ENCODE peak calls at places on chromosomes 2 and 18, in five cellular contexts. Z, S, I, A and U are unnamed samples.

GRCh38 chr18:369224-370010 is 101.6 kb upstream of the THOC1 start:
- DNase-seq in Z (no peak), S (no peak), I (no peak), A (no peak), U (peak; percentile 57)

GRCh38 chr2:39492095-39492590 is 55.1 kb upstream of the MAP4K3 start:
- DNase-seq in Z (no peak), S (peak; percentile 94), I (no peak), A (peak; percentile 80), U (peak; percentile 69)

GRCh38 chr2:71672640-71673401 is 219.5 kb downstream of the DYSF start:
- DNase-seq in Z (no peak), S (no peak), I (no peak), A (no peak), U (peak; percentile 43)

GRCh38 chr2:67625671-67626070 is 228.5 kb downstream of the ETAA1 start:
- DNase-seq in Z (no peak), S (peak; percentile 86), I (no peak), A (no peak), U (no peak)

GRCh38 chr2:128262315-128263253 is 56.1 kb downstream of the HS6ST1 start:
- DNase-seq in Z (no peak), S (no peak), I (no peak), A (no peak), U (peak; percentile 37)

GRCh38 chr2:29014331-29014730 is 33.2 kb downstream of the TOGARAM2 start:
- DNase-seq in Z (no peak), S (no peak), I (no peak), A (peak; percentile 29), U (no peak)

GRCh38 chr2:5250482-5250881 is 441.7 kb upstream of the SOX11 start:
- DNase-seq in Z (no peak), S (no peak), I (no peak), A (no peak), U (no peak)

GRCh38 chr2:32678825-32679224 is 51.0 kb downstream of the TTC27 start:
- DNase-seq in Z (no peak), S (peak; percentile 68), I (no peak), A (no peak), U (no peak)

GRCh38 chr2:7774481-7774880 is 857.3 kb downstream of the RNF144A start:
- DNase-seq in Z (no peak), S (no peak), I (no peak), A (no peak), U (no peak)

GRCh38 chr18:50285071-50285470 is 2.4 kb downstream of the CXXC1 start:
- DNase-seq in Z (no peak), S (no peak), I (no peak), A (no peak), U (peak; percentile 46)

GRCh38 chr2:193943406-193943960 is 1713.5 kb upstream of the SLC39A10 start:
- DNase-seq in Z (no peak), S (no peak), I (no peak), A (no peak), U (no peak)

GRCh38 chr18:47260924-47261701 is 9.7 kb upstream of the SKOR2 start:
- DNase-seq in Z (no peak), S (no peak), I (no peak), A (no peak), U (no peak)

GRCh38 chr18:79484661-79485621 is 89.2 kb downstream of the NFATC1 start:
- DNase-seq in Z (no peak), S (peak; percentile 98), I (no peak), A (no peak), U (peak; percentile 38)

GRCh38 chr2:241702155-241702404 is 241 bp downstream of the ING5 start:
- DNase-seq in Z (no peak), S (peak; percentile 83), I (no peak), A (no peak), U (no peak)

GRCh38 chr2:223779877-223780276 is 57.5 kb downstream of the AP1S3 start:
- DNase-seq in Z (peak; percentile 21), S (peak; percentile 64), I (no peak), A (peak; percentile 59), U (no peak)

GRCh38 chr2:181970160-181970794 is 15.4 kb upstream of the PPP1R1C start:
- DNase-seq in Z (no peak), S (no peak), I (no peak), A (no peak), U (no peak)

GRCh38 chr18:55272510-55273243 is 313.4 kb upstream of the CCDC68 start:
- DNase-seq in Z (no peak), S (peak; percentile 28), I (no peak), A (no peak), U (no peak)

GRCh38 chr2:38565333-38565732 is 37.4 kb downstream of the HNRNPLL start:
- DNase-seq in Z (no peak), S (no peak), I (no peak), A (no peak), U (no peak)

GRCh38 chr18:56727399-56727798 is 76.2 kb downstream of the WDR7 start:
- DNase-seq in Z (no peak), S (no peak), I (no peak), A (no peak), U (no peak)

GRCh38 chr18:63206433-63207153 is 113.0 kb downstream of the BCL2 start:
- DNase-seq in Z (no peak), S (no peak), I (no peak), A (no peak), U (no peak)

GRCh38 chr2:40281021-40281940 is 170.6 kb downstream of the SLC8A1 start:
- DNase-seq in Z (no peak), S (peak; percentile 64), I (peak; percentile 26), A (peak; percentile 34), U (no peak)

GRCh38 chr2:144470819-144471218 is 49.1 kb downstream of the ZEB2 start:
- DNase-seq in Z (no peak), S (no peak), I (no peak), A (no peak), U (no peak)

GRCh38 chr2:137007905-137008399 is 242.6 kb downstream of the THSD7B start:
- DNase-seq in Z (no peak), S (no peak), I (no peak), A (no peak), U (no peak)

GRCh38 chr2:62046141-62046540 is 140.7 kb downstream of the COMMD1 start:
- DNase-seq in Z (no peak), S (no peak), I (no peak), A (no peak), U (no peak)

GRCh38 chr2:121890041-121890440 is 134.6 kb downstream of the TSN start:
- DNase-seq in Z (no peak), S (no peak), I (no peak), A (no peak), U (no peak)

GRCh38 chr18:6724331-6724730 is 5.2 kb upstream of the ARHGAP28 start:
- DNase-seq in Z (no peak), S (no peak), I (no peak), A (no peak), U (no peak)

GRCh38 chr18:6719098-6719913 is 10.2 kb upstream of the ARHGAP28 start:
- DNase-seq in Z (no peak), S (no peak), I (no peak), A (no peak), U (no peak)

GRCh38 chr18:6718255-6718654 is 11.3 kb upstream of the ARHGAP28 start:
- DNase-seq in Z (no peak), S (no peak), I (no peak), A (no peak), U (no peak)

GRCh38 chr18:6722680-6723079 is 6.8 kb upstream of the ARHGAP28 start:
- DNase-seq in Z (no peak), S (no peak), I (peak; percentile 9), A (no peak), U (no peak)

GRCh38 chr18:6719914-6720692 is 9.4 kb upstream of the ARHGAP28 start:
- DNase-seq in Z (no peak), S (no peak), I (no peak), A (no peak), U (no peak)
- TF ChIP-seq CTCF in Z (no peak), S (no peak), I (no peak), A (no peak), U (no peak)

DNA sequence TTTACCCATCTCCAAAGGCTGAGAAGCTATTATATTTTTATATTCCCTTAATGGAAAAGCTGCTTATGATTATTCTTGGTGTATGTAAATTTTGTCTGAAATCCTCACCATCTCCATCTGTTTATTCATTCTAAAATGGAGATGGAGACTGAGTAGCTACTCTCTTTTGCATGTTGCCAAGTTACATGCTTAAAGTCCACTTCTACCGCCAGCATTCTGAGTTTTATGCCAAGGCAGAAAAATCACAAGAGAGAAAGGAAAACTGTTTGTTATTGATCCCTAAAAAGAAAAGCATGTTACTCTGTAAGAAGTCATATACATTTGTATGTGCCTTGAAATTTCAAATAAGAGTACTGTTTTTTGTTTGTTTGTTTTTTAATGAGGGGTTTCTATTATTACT is 94.3 kb upstream of the NOSTRIN start:
- DNase-seq in Z (no peak), S (no peak), I (no peak), A (no peak), U (no peak)
- TF ChIP-seq CTCF in Z (no peak), S (no peak), I (no peak), A (no peak), U (no peak)

GRCh38 chr2:86102157-86102556 is 3.5 kb downstream of the POLR1A start:
- DNase-seq in Z (no peak), S (no peak), I (no peak), A (no peak), U (no peak)

GRCh38 chr2:86105969-86106945 is at the start of gene PTCD3:
- DNase-seq in Z (peak; percentile 80), S (peak; percentile 96), I (peak; percentile 96), A (peak; percentile 91), U (peak; percentile 94)

GRCh38 chr2:86107031-86107430 is 996 bp downstream of the PTCD3 start:
- DNase-seq in Z (no peak), S (no peak), I (no peak), A (no peak), U (no peak)

DNA sequence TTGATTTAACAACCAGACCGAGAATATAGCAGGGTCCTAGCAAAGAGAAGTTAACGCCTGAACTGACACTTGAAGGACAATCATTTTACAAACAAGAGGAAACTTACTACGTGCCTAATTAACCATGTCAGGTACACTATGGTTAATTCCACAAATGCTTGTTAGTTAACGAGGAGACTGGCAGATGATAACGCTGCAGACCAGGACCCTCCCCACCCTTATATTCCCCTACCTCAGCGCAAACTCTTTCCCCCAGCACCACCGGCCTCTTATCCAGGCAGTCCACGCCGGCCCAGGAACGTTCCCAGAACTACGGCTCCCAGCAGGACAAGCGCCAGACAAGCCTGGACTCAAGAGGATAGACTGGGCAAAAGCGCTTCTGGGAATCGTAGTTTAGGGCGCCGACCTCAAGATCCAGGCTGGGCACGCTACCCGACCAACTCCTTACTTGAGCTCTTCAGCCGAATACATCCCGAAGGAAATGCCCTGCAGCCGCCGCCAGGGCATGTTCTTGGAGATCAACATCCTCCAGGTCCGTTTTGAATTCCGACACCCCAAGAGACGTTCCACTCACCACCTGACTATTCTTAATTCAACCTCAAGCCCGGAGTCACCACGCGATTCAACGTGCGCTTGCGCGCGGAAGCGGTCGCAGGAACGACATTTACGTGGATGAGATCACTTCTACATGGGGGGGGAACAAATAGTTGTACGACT is at the start of gene POLR1A:
- DNase-seq in Z (peak; percentile 70), S (peak; percentile 96), I (peak; percentile 96), A (peak; percentile 92), U (peak; percentile 81)
- TF ChIP-seq CTCF in Z (no peak), S (no peak), I (no peak), A (no peak), U (no peak)

DNA sequence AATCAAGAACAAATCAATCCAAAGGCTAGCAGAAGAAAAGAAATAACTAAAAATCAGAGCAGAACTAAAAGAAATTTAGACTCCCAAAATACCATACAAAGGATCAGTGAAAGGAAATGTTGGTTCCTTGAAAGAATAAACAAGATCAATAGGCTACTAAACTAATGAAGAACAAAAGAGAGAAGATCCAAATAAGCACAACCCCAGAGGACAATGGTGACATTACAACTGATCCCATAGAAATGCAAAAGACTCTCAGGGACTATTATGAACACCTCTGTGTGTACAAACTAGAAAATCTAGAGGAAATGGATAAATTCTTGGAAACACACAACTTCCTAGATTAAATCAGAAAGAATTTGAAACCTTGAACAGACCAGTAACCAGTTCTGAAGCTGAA is 1186.9 kb downstream of the LRP1B start:
- DNase-seq in Z (no peak), S (no peak), I (no peak), A (no peak), U (no peak)
- TF ChIP-seq CTCF in Z (no peak), S (peak; percentile 17), I (no peak), A (no peak), U (no peak)